ENCODE peak calls at places on chromosome 12, in five cellular contexts. One of them, this sample, is unnamed.

GRCh38 chr12:39846971-39847661 is 227.5 kb upstream of the ABCD2 start:
- DNase-seq in A549: no peak
- DNase-seq in ovary: no peak
- DNase-seq in HuH-7.5: no peak
- DNase-seq in amygdala: no peak
- DNase-seq in this sample: no peak

GRCh38 chr12:91353266-91353665 is 170.6 kb upstream of the DCN start:
- DNase-seq in amygdala: no peak
- DNase-seq in A549: no peak
- DNase-seq in HuH-7.5: no peak
- DNase-seq in ovary: no peak
- DNase-seq in this sample: no peak

GRCh38 chr12:104219361-104219892 is 3.8 kb downstream of the TXNRD1 start:
- DNase-seq in ovary: no peak
- DNase-seq in HuH-7.5: no peak
- DNase-seq in amygdala: no peak
- DNase-seq in A549: peak
- DNase-seq in this sample: peak

GRCh38 chr12:15589328-15590032 is 199.7 kb downstream of the EPS8 start:
- DNase-seq in A549: no peak
- DNase-seq in HuH-7.5: no peak
- DNase-seq in amygdala: no peak
- DNase-seq in ovary: no peak
- DNase-seq in this sample: no peak

GRCh38 chr12:1013618-1014489 is 22.8 kb downstream of the ERC1 start:
- DNase-seq in A549: peak
- DNase-seq in ovary: no peak
- DNase-seq in amygdala: no peak
- DNase-seq in HuH-7.5: no peak
- DNase-seq in this sample: no peak

GRCh38 chr12:120677765-120678473 is 9.0 kb upstream of the MLEC start:
- DNase-seq in HuH-7.5: no peak
- DNase-seq in A549: peak
- DNase-seq in ovary: no peak
- DNase-seq in amygdala: no peak
- DNase-seq in this sample: no peak

GRCh38 chr12:50482566-50482965 is 22.2 kb upstream of the DIP2B start:
- DNase-seq in HuH-7.5: no peak
- DNase-seq in amygdala: no peak
- DNase-seq in ovary: no peak
- DNase-seq in A549: no peak
- DNase-seq in this sample: no peak

GRCh38 chr12:25723921-25724491 is 170.9 kb upstream of the LMNTD1 start:
- DNase-seq in A549: no peak
- DNase-seq in ovary: no peak
- DNase-seq in HuH-7.5: no peak
- DNase-seq in amygdala: no peak
- DNase-seq in this sample: no peak